ENCODE peak calls at places on chromosome 3, in seven cellular contexts. M is neuronal stem cell, V is IMR-90, R is mesenchymal stem cell, C is H9, U is mesendoderm, N is H1. A is an unnamed sample.

GRCh38 chr3:113741086-113741485 is 5.0 kb downstream of the NAA50 start:
- DNase-seq in N (no peak), R (no peak), V (no peak), M (no peak), U (no peak), C (no peak), A (no peak)

GRCh38 chr3:176916777-176917176 is 280.5 kb downstream of the TBL1XR1 start:
- DNase-seq in C (peak), N (peak), M (no peak), V (no peak), U (peak), R (no peak), A (peak)

GRCh38 chr3:127787071-127787490 is 35.2 kb downstream of the MGLL start:
- DNase-seq in R (no peak), V (no peak), N (no peak), U (no peak), M (no peak), C (no peak), A (no peak)

GRCh38 chr3:10950476-10951294 is 41.9 kb upstream of the SLC6A1 start:
- DNase-seq in V (peak), R (peak), U (peak), C (peak), M (no peak), N (peak), A (peak)

GRCh38 chr3:75180235-75180944 is 483.7 kb upstream of the FRG2C start:
- DNase-seq in M (no peak), R (no peak), U (no peak), V (no peak), C (no peak), N (no peak), A (no peak)

GRCh38 chr3:195095704-195096036 is 175.3 kb downstream of the XXYLT1 start:
- DNase-seq in N (no peak), C (no peak), M (no peak), V (peak), R (no peak), U (no peak), A (no peak)

GRCh38 chr3:38648659-38649499 is 608 bp downstream of the SCN5A start:
- DNase-seq in V (no peak), M (no peak), U (no peak), N (peak), R (no peak), C (peak), A (no peak)

GRCh38 chr3:149783576-149783975 is 8.8 kb downstream of the ANKUB1 start:
- DNase-seq in R (peak), C (no peak), V (peak), N (no peak), M (no peak), U (peak), A (no peak)

GRCh38 chr3:114928989-114929620 is 218.0 kb downstream of the ZBTB20 start:
- DNase-seq in C (no peak), V (peak), U (peak), N (no peak), M (no peak), R (peak), A (no peak)

GRCh38 chr3:21356402-21356801 is 394.6 kb downstream of the ZNF385D start:
- DNase-seq in V (peak), N (no peak), M (no peak), C (no peak), R (no peak), U (no peak), A (no peak)

GRCh38 chr3:129224984-129225393 is 24.4 kb upstream of the COPG1 start:
- DNase-seq in V (peak), C (peak), M (no peak), U (no peak), N (no peak), R (peak), A (no peak)

GRCh38 chr3:50478671-50479070 is 24.8 kb downstream of the CACNA2D2 start:
- DNase-seq in C (no peak), R (no peak), U (no peak), N (no peak), M (no peak), V (no peak), A (no peak)

GRCh38 chr3:50481992-50482391 is 21.4 kb downstream of the CACNA2D2 start:
- DNase-seq in U (peak), R (no peak), M (no peak), V (no peak), C (no peak), N (no peak), A (no peak)

GRCh38 chr3:50479523-50479922 is 23.9 kb downstream of the CACNA2D2 start:
- DNase-seq in V (no peak), N (no peak), M (no peak), R (no peak), U (no peak), C (no peak), A (no peak)

GRCh38 chr3:50478051-50478450 is 25.4 kb downstream of the CACNA2D2 start:
- DNase-seq in U (no peak), N (no peak), V (no peak), C (no peak), M (no peak), R (no peak), A (no peak)

DNA sequence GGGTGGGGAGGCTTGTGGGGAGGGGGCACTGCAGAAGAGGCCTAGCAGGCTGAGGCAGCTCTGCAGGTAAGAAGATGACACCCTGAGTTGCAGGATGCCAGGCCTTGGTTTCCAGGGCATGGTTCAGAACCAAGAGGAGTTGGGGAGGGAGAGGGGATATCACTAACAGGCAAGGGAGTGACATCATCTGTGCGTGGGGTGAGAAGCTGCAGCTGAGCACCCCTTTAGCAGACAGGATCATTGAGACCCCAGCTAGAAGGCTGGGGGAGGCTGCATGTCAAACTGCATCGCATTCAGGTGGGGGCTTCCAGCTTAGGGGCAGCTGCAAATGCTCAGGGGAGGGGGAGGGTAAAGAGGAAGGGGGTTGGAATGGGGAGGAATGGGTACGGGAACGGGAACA is 23.0 kb downstream of the CACNA2D2 start:
- DNase-seq in M (no peak), R (no peak), N (no peak), V (no peak), C (no peak), U (no peak), A (no peak)
- H3K23ac ChIP-seq in M (no peak), R (no peak), N (no peak), V (no peak), C (no peak), U (no peak), A (no peak)

GRCh38 chr3:41404601-41405000 is 205.3 kb downstream of the CTNNB1 start:
- DNase-seq in C (no peak), V (no peak), M (no peak), N (no peak), U (no peak), R (no peak), A (no peak)

GRCh38 chr3:41411065-41411464 is 211.8 kb downstream of the CTNNB1 start:
- DNase-seq in N (no peak), U (peak), M (no peak), R (no peak), V (no peak), C (no peak), A (no peak)

GRCh38 chr3:41405466-41405865 is 206.2 kb downstream of the CTNNB1 start:
- DNase-seq in M (no peak), V (no peak), R (peak), U (no peak), C (no peak), N (no peak), A (no peak)
- H3K23ac ChIP-seq in M (no peak), V (no peak), R (no peak), U (no peak), C (no peak), N (no peak), A (no peak)

DNA sequence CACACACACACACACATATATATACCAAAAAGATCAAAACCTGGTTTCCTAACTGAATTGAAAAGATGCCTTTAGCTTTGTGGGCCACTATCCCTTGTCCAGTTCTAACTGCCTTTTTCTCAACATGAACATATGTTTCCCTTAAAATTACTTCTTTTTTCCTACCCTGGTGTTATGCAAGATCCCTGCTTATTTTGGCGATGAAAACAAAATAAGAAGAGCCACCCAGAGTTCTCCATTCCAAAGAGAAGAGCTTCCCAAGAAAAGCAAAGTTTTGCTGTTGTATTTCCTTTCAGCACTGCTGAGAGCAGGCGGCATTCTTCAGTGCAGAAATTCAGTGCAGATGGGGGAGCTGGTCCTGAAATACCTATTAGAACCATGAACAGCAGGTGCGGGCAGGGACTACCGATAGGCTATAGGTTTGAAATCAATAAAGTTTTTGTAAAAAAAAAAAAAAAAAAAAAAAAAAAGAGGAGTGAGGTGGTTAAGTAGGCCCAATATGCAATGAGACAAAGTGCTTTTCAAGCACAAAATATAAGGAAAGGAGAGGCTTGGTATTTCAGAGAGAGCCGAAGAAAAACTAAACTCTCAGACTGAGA is 238.0 kb downstream of the FOXP1 start:
- DNase-seq in M (no peak), U (no peak), R (no peak), C (no peak), N (no peak), V (peak), A (no peak)
- H3K23ac ChIP-seq in M (no peak), U (no peak), R (no peak), C (no peak), N (no peak), V (no peak), A (no peak)

GRCh38 chr3:181454451-181455027 is 257.2 kb upstream of the SOX2 start:
- DNase-seq in R (no peak), U (peak), N (no peak), V (no peak), M (no peak), C (no peak), A (no peak)
- H3K23ac ChIP-seq in R (no peak), U (no peak), N (no peak), V (no peak), M (no peak), C (no peak), A (no peak)

DNA sequence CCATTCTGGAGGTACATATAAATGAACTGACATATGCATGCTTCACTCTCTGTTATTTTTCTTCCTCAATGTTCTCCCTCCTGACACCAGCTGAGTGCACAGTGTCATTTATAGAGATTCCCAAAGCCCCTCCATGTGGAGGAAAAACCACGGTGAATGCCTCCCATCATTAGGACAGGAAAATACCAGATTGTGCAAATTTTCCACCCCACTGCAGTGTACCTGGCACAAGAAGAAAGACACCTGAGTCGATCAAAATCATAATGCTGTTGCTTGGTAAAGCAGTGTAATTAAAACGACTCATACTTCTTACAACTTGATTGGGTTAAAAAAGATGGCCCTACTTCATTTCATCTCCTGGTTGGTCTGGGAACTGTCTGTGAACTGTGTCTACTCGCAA is 290.6 kb downstream of the IL5RA start:
- DNase-seq in N (no peak), V (no peak), U (no peak), R (no peak), M (no peak), C (no peak), A (no peak)
- H3K23ac ChIP-seq in N (no peak), V (no peak), U (no peak), R (no peak), M (no peak), C (no peak), A (no peak)

GRCh38 chr3:8145661-8146060 is 356.0 kb upstream of the LMCD1 start:
- DNase-seq in R (no peak), U (no peak), C (no peak), V (no peak), M (no peak), N (no peak), A (no peak)

GRCh38 chr3:8152826-8153418 is 348.7 kb upstream of the LMCD1 start:
- DNase-seq in U (peak), C (no peak), V (no peak), M (no peak), R (no peak), N (no peak), A (no peak)

GRCh38 chr3:8143186-8143585 is 358.4 kb upstream of the LMCD1 start:
- DNase-seq in R (no peak), N (no peak), U (peak), V (no peak), C (no peak), M (no peak), A (no peak)

GRCh38 chr3:8147726-8148125 is 353.9 kb upstream of the LMCD1 start:
- DNase-seq in V (no peak), U (no peak), N (no peak), M (no peak), C (no peak), R (no peak), A (no peak)
- H3K23ac ChIP-seq in V (no peak), U (no peak), N (no peak), M (no peak), C (no peak), R (no peak), A (no peak)

DNA sequence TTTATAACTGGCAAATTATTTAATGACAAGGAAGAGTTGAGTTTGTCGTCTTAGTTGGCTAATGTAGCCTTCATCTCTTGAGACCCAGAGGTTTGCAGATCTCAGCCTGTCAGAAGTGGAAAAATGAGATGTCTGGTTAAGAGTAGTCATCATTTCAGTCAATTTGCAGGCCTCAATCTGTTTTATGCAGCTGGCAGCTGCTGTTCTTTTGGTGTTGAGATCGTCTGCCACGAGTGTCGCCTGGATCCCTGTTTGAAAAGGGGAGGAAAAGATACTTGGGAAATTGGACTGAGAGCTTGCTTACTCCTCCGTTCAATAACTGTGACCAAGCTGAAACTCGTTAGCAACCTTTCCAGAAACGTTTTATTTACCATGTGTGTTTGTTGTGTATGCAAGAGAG is 2.3 kb downstream of the PHLDB2 start:
- DNase-seq in U (no peak), R (peak), V (no peak), N (no peak), M (no peak), C (no peak), A (no peak)
- H3K23ac ChIP-seq in U (no peak), R (no peak), V (peak), N (no peak), M (no peak), C (no peak), A (no peak)

GRCh38 chr3:126026761-126027160 is 57.2 kb downstream of the SLC41A3 start:
- DNase-seq in R (no peak), U (no peak), C (no peak), N (peak), M (no peak), V (no peak), A (no peak)

GRCh38 chr3:126024049-126024854 is 55.3 kb downstream of the ROPN1B start:
- DNase-seq in M (no peak), N (peak), R (no peak), V (no peak), U (no peak), C (peak), A (no peak)

GRCh38 chr3:126026277-126026751 is 57.3 kb downstream of the ROPN1B start:
- DNase-seq in R (no peak), V (no peak), N (peak), U (no peak), M (no peak), C (no peak), A (no peak)

GRCh38 chr3:126025862-126026261 is 56.9 kb downstream of the ROPN1B start:
- DNase-seq in V (no peak), C (no peak), N (peak), U (no peak), M (no peak), R (no peak), A (no peak)

DNA sequence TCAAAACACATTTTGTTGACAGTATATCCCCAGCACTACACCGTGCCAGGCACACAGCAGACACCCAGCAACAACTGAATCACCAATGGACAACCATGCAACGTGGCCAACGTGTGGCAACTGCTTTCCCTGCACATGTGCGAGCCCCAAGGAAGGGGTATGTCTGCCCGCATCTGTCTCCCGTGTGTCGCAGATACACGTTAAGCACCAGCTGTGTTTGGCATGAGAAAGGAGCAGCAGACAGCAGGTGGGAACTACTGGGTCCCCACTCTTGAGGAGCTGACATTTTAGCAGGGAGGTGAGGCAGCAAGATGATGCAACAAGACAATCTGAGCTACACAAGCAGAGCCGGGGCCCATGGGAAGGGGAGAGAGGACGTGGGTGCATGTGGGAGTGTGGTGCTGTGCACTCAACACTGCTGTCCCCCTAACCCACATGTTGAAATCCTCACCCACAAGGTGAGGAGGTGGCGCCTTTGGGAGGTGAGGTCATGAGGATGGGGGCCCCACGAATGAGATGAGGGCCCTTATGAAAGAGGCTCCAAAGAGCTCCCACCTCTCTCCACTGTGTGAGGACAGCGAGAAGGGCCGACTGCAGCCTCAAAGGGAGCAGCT is 56.2 kb downstream of the ROPN1B start:
- DNase-seq in R (no peak), M (no peak), V (no peak), U (no peak), C (peak), N (peak), A (no peak)
- H3K23ac ChIP-seq in R (peak), M (no peak), V (no peak), U (no peak), C (no peak), N (no peak), A (no peak)

GRCh38 chr3:37609711-37610110 is 252.0 kb upstream of the CTDSPL start:
- DNase-seq in N (no peak), V (no peak), R (no peak), C (no peak), M (no peak), U (no peak), A (no peak)
- H3K23ac ChIP-seq in N (no peak), V (no peak), R (no peak), C (no peak), M (no peak), U (no peak), A (no peak)

A was measured in trophoblast cell.